ENCODE peak calls at places on chromosomes 3 and 15, in ten cellular contexts. C is left ventricle myocardium inferior, V is GM13977, G is A673, S is breast epithelium, H is AG09319, X is IMR-90, Q is glutamatergic neuron, R is BE2C, T is cardiac muscle cell. M is an unnamed sample.

GRCh38 chr3:156181509-156181908 is 61.1 kb downstream of the KCNAB1 start:
- DNase-seq in C (no peak), V (no peak), G (no peak), S (no peak), H (no peak), X (peak; percentile 72), Q (no peak), R (no peak), T (no peak), M (no peak)

GRCh38 chr3:31606453-31606852 is 73.7 kb downstream of the STT3B start:
- DNase-seq in C (no peak), V (no peak), G (no peak), S (no peak), H (no peak), X (no peak), Q (no peak), R (no peak), T (no peak), M (no peak)

GRCh38 chr3:37628711-37629301 is 232.9 kb upstream of the CTDSPL start:
- DNase-seq in C (no peak), V (no peak), G (no peak), S (no peak), H (peak; percentile 34), X (peak; percentile 20), Q (no peak), R (no peak), T (no peak), M (no peak)

GRCh38 chr15:100438570-100438969 is 90.2 kb downstream of the CERS3 start:
- DNase-seq in C (peak; percentile 78), V (no peak), G (peak; percentile 46), S (no peak), H (no peak), X (no peak), Q (no peak), R (peak; percentile 98), T (peak; percentile 80), M (peak; percentile 90)

GRCh38 chr15:85099195-85099803 is 117.6 kb downstream of the PDE8A start:
- DNase-seq in C (no peak), V (no peak), G (no peak), S (no peak), H (no peak), X (no peak), Q (no peak), R (no peak), T (no peak), M (no peak)

GRCh38 chr3:143252931-143253330 is 133.4 kb downstream of the CHST2 start:
- DNase-seq in C (no peak), V (no peak), G (no peak), S (no peak), H (no peak), X (no peak), Q (no peak), R (no peak), T (no peak), M (no peak)

GRCh38 chr15:67140078-67140833 is 74.9 kb downstream of the SMAD3 start:
- DNase-seq in C (no peak), V (peak; percentile 47), G (no peak), S (no peak), H (no peak), X (no peak), Q (no peak), R (no peak), T (no peak), M (peak; percentile 88)

GRCh38 chr15:83106994-83107840 is at the start of gene TM6SF1:
- DNase-seq in C (no peak), V (peak; percentile 49), G (no peak), S (no peak), H (no peak), X (no peak), Q (peak; percentile 52), R (peak; percentile 36), T (peak; percentile 61), M (peak; percentile 44)

GRCh38 chr3:36429986-36430485 is 49.7 kb downstream of the STAC start:
- DNase-seq in C (no peak), V (no peak), G (no peak), S (no peak), H (no peak), X (no peak), Q (no peak), R (no peak), T (no peak), M (no peak)

GRCh38 chr15:52783929-52784798 is 6.0 kb downstream of the ONECUT1 start:
- DNase-seq in C (no peak), V (no peak), G (peak; percentile 63), S (no peak), H (no peak), X (no peak), Q (peak; percentile 90), R (peak; percentile 74), T (peak; percentile 71), M (peak; percentile 31)

GRCh38 chr3:160612386-160613115 is 47.2 kb upstream of the KPNA4 start:
- DNase-seq in C (no peak), V (no peak), G (no peak), S (no peak), H (no peak), X (no peak), Q (no peak), R (no peak), T (no peak), M (no peak)

DNA sequence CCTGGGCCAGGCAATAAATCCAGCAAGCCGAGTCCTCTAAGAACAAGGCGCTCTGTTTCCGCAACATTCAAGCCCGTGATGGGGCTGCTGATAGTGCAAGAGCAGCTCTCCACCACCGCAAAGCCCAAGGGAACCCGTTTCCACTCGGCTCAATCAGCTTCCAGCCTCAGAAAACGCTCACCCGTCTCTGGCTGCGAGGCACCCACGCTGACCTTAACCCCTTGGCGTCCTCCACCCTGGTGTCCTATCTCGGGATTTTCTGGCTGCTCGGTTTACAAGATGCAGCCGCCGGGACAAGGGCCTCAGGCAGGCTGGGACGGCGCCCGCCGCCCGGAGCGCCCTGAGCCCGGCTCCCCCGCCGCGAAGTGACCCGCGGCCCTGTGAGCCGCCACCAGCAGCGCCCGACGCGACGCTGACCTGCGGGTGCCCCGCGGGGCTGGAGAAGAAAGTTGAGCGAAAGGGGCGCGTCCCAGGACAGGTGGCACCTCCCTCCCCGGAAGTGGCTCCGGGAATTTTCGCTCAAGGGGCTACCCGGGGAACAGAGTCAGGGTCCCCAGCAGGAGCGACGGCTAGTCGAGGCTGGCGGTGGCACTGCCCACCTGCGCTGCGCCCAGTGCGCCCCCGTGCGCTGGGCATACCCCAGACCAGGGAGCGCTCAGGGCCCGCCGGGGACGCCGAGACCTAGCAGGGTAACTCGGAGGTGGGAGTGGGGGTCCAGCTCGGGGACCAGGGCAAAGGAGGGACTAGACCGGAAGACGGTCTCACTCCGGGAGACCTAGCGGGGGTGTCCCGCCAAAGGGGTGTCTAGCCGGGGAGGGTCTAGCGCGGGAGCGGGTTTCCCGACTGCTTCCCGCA is 18.1 kb downstream of the SPATA12 start:
- DNase-seq in C (peak; percentile 36), V (peak; percentile 71), G (peak; percentile 33), S (peak; percentile 66), H (no peak), X (peak; percentile 16), Q (peak; percentile 57), R (peak; percentile 55), T (peak; percentile 70), M (peak; percentile 41)
- TF ChIP-seq CTCF in C (peak; percentile 20), V (peak; percentile 32), G (no peak), S (no peak), H (peak; percentile 20), X (no peak), Q (no peak), R (no peak), T (no peak), M (no peak)

GRCh38 chr15:101689901-101690300 is 34.4 kb downstream of the TARS3 start:
- DNase-seq in C (no peak), V (no peak), G (no peak), S (no peak), H (no peak), X (peak; percentile 68), Q (no peak), R (no peak), T (no peak), M (no peak)

GRCh38 chr15:101697488-101697887 is 26.8 kb downstream of the TARS3 start:
- DNase-seq in C (no peak), V (no peak), G (no peak), S (no peak), H (no peak), X (no peak), Q (no peak), R (no peak), T (no peak), M (no peak)

GRCh38 chr15:101692799-101693198 is 31.5 kb downstream of the TARS3 start:
- DNase-seq in C (no peak), V (no peak), G (peak; percentile 46), S (no peak), H (no peak), X (no peak), Q (no peak), R (no peak), T (no peak), M (no peak)

GRCh38 chr15:101698314-101698713 is 26.0 kb downstream of the TARS3 start:
- DNase-seq in C (no peak), V (no peak), G (no peak), S (no peak), H (no peak), X (peak; percentile 27), Q (no peak), R (no peak), T (no peak), M (no peak)

GRCh38 chr15:101694261-101694660 is 30.0 kb downstream of the TARS3 start:
- DNase-seq in C (no peak), V (no peak), G (no peak), S (no peak), H (no peak), X (no peak), Q (no peak), R (no peak), T (no peak), M (no peak)
- TF ChIP-seq CTCF in C (no peak), V (no peak), G (no peak), S (no peak), H (no peak), X (no peak), Q (no peak), R (peak; percentile 20), T (no peak), M (peak; percentile 6)

DNA sequence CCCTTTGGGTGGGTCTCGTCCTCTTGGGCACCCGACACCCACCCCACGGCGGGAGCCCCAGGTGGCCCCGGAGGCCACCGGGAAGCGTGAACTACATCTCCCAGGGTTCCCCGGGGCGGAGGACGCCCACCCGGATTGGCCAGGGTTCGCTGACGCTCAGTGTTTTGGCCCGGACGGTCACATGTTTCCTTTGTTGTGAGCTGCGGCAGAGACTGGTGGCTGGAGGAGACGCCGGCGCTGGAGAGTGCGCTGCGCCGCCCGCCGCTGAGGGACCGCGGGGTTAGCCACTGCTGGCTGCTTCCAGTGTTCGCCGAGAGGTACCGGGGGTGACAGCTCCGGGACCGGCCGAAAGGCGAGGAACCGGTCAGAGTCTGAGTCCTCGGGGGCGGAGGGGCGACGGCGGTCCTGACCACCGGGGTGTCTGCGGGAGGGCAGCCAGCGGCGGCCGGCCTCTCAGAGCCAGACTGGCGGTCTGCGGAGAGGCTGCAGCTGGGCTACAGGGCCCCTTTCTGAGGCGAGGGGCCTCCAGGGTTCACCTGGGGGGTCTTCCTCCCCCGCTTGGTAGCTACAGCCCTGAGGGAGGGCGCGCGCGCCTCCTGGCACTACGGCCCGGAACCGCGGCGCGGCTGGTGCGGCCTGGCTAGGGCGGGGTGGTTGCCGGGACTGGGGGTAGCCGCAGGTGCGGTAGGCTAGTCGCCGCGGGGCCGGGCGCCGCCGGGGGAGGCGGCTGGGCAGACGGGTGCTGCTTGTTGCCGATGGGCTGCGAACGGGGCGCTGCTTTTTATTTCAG is at the start of gene KLHL24:
- DNase-seq in C (peak; percentile 94), V (peak; percentile 89), G (peak; percentile 95), S (peak; percentile 95), H (peak; percentile 70), X (peak; percentile 91), Q (peak; percentile 92), R (peak; percentile 95), T (peak; percentile 95), M (peak; percentile 93)
- TF ChIP-seq CTCF in C (peak; percentile 7), V (no peak), G (no peak), S (no peak), H (no peak), X (no peak), Q (no peak), R (no peak), T (no peak), M (no peak)

GRCh38 chr3:66938338-66938963 is 59.7 kb upstream of the KBTBD8 start:
- DNase-seq in C (no peak), V (peak; percentile 34), G (peak; percentile 67), S (no peak), H (peak; percentile 39), X (peak; percentile 67), Q (no peak), R (peak; percentile 39), T (peak; percentile 83), M (peak; percentile 67)
- TF ChIP-seq CTCF in C (peak; percentile 81), V (peak; percentile 73), G (peak; percentile 57), S (peak; percentile 44), H (peak; percentile 84), X (peak; percentile 74), Q (peak; percentile 67), R (peak; percentile 90), T (peak; percentile 75), M (peak; percentile 68)

M was measured in GM12865.